ENCODE peak calls at places on chromosome 17, in seven cellular contexts. O is heart left ventricle, S is psoas muscle, C is astrocyte of the spinal cord, F is A549, X is fibroblast of pulmonary artery, E is HL-60. A is an unnamed sample.

GRCh38 chr17:34307110-34307509 is 12.1 kb upstream of the CCL8 start:
- DNase-seq in O (peak; percentile 55), S (peak; percentile 67), C (no peak), F (no peak), X (peak; percentile 88), E (no peak), A (no peak)

GRCh38 chr17:38967290-38967738 is at the start of gene FBXO47:
- DNase-seq in O (peak; percentile 97), S (peak; percentile 95), C (peak; percentile 92), F (peak; percentile 98), X (peak; percentile 86), E (no peak), A (peak; percentile 70)

GRCh38 chr17:20562587-20562986 is 16.9 kb upstream of the CDRT15L2 start:
- DNase-seq in O (no peak), S (no peak), C (no peak), F (no peak), X (no peak), E (no peak), A (no peak)

GRCh38 chr17:51720439-51720838 is 438.1 kb downstream of the CA10 start:
- DNase-seq in O (no peak), S (no peak), C (no peak), F (no peak), X (no peak), E (no peak), A (no peak)

GRCh38 chr17:61403846-61404701 is 4.4 kb downstream of the TBX2 start:
- DNase-seq in O (peak; percentile 35), S (peak; percentile 51), C (no peak), F (no peak), X (no peak), E (no peak), A (no peak)

GRCh38 chr17:29826045-29826692 is 103.9 kb downstream of the SSH2 start:
- DNase-seq in O (no peak), S (no peak), C (no peak), F (no peak), X (no peak), E (no peak), A (no peak)

GRCh38 chr17:31008374-31009035 is 37.7 kb downstream of the RNF135 start:
- DNase-seq in O (peak; percentile 63), S (peak; percentile 68), C (peak; percentile 64), F (no peak), X (peak; percentile 65), E (peak; percentile 38), A (peak; percentile 75)

GRCh38 chr17:53721101-53721500 is 101.6 kb upstream of the KIF2B start:
- DNase-seq in O (no peak), S (no peak), C (peak; percentile 24), F (no peak), X (no peak), E (no peak), A (no peak)

GRCh38 chr17:8420041-8420934 is 15.4 kb upstream of the NDEL1 start:
- DNase-seq in O (peak; percentile 79), S (no peak), C (peak; percentile 65), F (peak; percentile 85), X (peak; percentile 83), E (no peak), A (no peak)

GRCh38 chr17:307295-307691 is 45.3 kb downstream of the RPH3AL start:
- DNase-seq in O (no peak), S (peak; percentile 46), C (no peak), F (no peak), X (no peak), E (no peak), A (no peak)

GRCh38 chr17:8018436-8018835 is 16.0 kb downstream of the GUCY2D start:
- DNase-seq in O (no peak), S (no peak), C (no peak), F (no peak), X (no peak), E (no peak), A (no peak)

GRCh38 chr17:7048968-7049367 is 5.1 kb upstream of the SLC16A11 start:
- DNase-seq in O (no peak), S (no peak), C (no peak), F (no peak), X (no peak), E (no peak), A (no peak)

GRCh38 chr17:29977836-29978235 is 36.4 kb downstream of the EFCAB5 start:
- DNase-seq in O (no peak), S (no peak), C (peak; percentile 3), F (peak; percentile 51), X (peak; percentile 65), E (no peak), A (no peak)

GRCh38 chr17:58066409-58066808 is 16.8 kb upstream of the DYNLL2 start:
- DNase-seq in O (no peak), S (no peak), C (no peak), F (no peak), X (no peak), E (no peak), A (no peak)

GRCh38 chr17:76816590-76817135 is 51.5 kb upstream of the MGAT5B start:
- DNase-seq in O (no peak), S (no peak), C (peak; percentile 56), F (peak; percentile 75), X (peak; percentile 67), E (peak; percentile 17), A (no peak)

GRCh38 chr17:77110006-77110374 is 30.8 kb upstream of the SEC14L1 start:
- DNase-seq in O (no peak), S (no peak), C (peak; percentile 67), F (no peak), X (peak; percentile 97), E (no peak), A (no peak)

GRCh38 chr17:46979023-46979870 is at the start of gene RPRML:
- DNase-seq in O (peak; percentile 46), S (peak; percentile 66), C (no peak), F (peak; percentile 54), X (peak; percentile 7), E (no peak), A (no peak)

GRCh38 chr17:28366605-28367004 is 1.6 kb upstream of the SEBOX start:
- DNase-seq in O (no peak), S (no peak), C (no peak), F (peak; percentile 39), X (no peak), E (no peak), A (no peak)

GRCh38 chr17:32006957-32007462 is at the start of gene LRRC37B:
- DNase-seq in O (peak; percentile 90), S (peak; percentile 93), C (peak; percentile 74), F (peak; percentile 88), X (peak; percentile 74), E (peak; percentile 77), A (peak; percentile 96)

GRCh38 chr17:21034350-21035235 is 8.2 kb downstream of the USP22 start:
- DNase-seq in O (no peak), S (peak; percentile 87), C (no peak), F (no peak), X (no peak), E (no peak), A (no peak)

GRCh38 chr17:31696184-31696602 is 162.9 kb downstream of the COPRS start:
- DNase-seq in O (peak; percentile 94), S (peak; percentile 92), C (peak; percentile 88), F (no peak), X (peak; percentile 84), E (no peak), A (peak; percentile 81)

GRCh38 chr17:48107137-48108055 is at the start of gene SNX11:
- DNase-seq in O (peak; percentile 95), S (peak; percentile 93), C (peak; percentile 84), F (peak; percentile 90), X (peak; percentile 79), E (peak; percentile 81), A (peak; percentile 80)
- TF ChIP-seq CTCF in O (peak; percentile 39), S (no peak), C (peak; percentile 5), F (no peak), X (no peak), E (no peak), A (no peak)

DNA sequence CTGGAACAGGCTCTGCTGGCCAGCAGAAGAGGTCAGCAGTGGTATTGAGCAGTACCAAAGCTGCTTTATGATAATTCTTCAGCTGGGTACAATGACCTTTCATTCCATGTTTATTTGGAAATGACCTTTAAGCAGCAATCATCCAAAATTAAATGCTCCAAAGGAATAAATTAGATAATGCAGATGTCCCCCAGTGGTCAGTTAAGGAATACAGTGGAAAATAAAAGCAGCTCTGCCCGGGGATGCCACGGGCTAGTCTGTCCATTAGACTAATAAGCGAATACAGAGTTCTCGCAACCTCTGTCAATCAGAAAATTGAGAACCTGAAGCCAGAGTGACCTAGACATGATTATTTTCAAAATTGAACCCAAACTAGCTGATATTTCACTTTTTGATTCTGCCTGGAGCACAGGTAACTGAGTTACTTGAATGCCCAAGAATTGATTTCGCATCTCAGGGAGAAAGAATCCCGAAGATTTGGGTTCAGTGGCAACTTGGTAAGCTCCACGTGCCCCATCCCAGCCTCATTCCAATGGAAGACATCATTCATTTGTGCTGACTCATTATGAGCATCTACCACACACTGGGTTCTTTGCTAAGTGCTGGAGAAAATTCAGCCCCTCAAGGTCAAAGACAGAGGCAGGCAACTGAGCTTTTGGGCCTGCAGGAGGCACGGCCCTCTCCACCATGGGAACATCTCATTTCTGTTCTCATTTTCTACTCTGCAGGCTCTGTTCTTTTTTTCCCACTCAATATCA is 34.4 kb upstream of the SLC39A11 start:
- DNase-seq in O (no peak), S (no peak), C (no peak), F (peak; percentile 20), X (no peak), E (no peak), A (no peak)
- TF ChIP-seq CTCF in O (no peak), S (no peak), C (no peak), F (no peak), X (no peak), E (no peak), A (no peak)

DNA sequence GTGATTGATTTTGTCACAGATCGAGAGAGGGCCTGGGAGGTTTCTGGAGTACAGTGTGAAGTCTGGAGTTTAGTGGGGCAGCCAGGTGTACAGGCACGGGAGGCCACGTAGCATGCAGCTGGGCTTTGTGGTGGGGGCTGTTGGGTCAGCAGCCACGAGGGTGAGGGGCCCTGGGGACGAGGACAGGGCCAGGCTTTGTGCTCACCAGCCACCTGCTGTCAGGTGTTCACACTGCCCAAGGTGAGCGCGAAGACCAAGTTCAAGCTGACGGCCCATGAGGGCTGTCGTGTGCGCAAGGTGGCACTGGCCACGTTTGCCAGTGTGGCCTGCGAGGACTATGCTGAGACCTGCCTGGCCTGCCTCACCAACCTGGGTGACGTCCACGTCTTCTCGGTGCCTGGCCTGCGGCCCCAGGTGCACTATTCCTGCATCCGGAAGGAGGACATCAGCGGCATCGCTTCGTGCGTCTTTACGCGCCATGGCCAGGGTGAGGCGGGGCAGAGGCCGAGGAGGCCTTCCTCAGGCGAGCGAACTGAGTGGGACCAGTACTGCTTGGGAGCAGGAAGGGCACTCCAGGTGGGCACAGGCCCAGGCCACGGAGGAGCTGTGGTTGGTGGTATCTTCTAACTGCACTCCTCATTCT is 15.9 kb downstream of the LLGL1 start:
- DNase-seq in O (no peak), S (no peak), C (no peak), F (no peak), X (no peak), E (no peak), A (no peak)
- TF ChIP-seq CTCF in O (no peak), S (no peak), C (no peak), F (no peak), X (no peak), E (no peak), A (no peak)

GRCh38 chr17:15247891-15248529 is 17.1 kb downstream of the PMP22 start:
- DNase-seq in O (no peak), S (no peak), C (no peak), F (peak; percentile 31), X (no peak), E (no peak), A (no peak)
- TF ChIP-seq CTCF in O (no peak), S (peak; percentile 38), C (peak; percentile 56), F (peak; percentile 51), X (peak; percentile 52), E (no peak), A (peak; percentile 58)

GRCh38 chr17:49468827-49469385 is 26.2 kb upstream of the NGFR start:
- DNase-seq in O (no peak), S (peak; percentile 69), C (no peak), F (no peak), X (peak; percentile 31), E (no peak), A (no peak)
- TF ChIP-seq CTCF in O (no peak), S (no peak), C (no peak), F (no peak), X (no peak), E (no peak), A (no peak)